ENCODE peak calls at places on chromosomes 2 and 18, in nine cellular contexts. B is B cell, O is neural crest cell, Z is neural progenitor cell, S is progenitor cell of endocrine pancreas, D is fibroblast of the aortic adventitia, M is colonic mucosa, C is cardiac fibroblast, G is upper lobe of right lung. K is an unnamed sample.
A peak's percentile ranks its signal among the peaks of the same experiment; 100 is the strongest.

GRCh38 chr2:172672999-172673726 is 62.5 kb upstream of the RAPGEF4 start:
- DNase-seq in B (no peak), O (no peak), Z (no peak), S (no peak), D (no peak), M (peak; percentile 75), C (peak; percentile 52), G (no peak), K (peak; percentile 56)

GRCh38 chr2:239157269-239157668 is 243.6 kb downstream of the HDAC4 start:
- DNase-seq in B (no peak), O (no peak), Z (no peak), S (no peak), D (no peak), M (peak; percentile 44), C (no peak), G (peak; percentile 62), K (no peak)

GRCh38 chr2:55158111-55158814 is 73.8 kb downstream of the CLHC1 start:
- DNase-seq in B (no peak), O (no peak), Z (no peak), S (no peak), D (no peak), M (no peak), C (no peak), G (no peak), K (no peak)

GRCh38 chr18:61277808-61278207 is 55.4 kb upstream of the CDH20 start:
- DNase-seq in B (no peak), O (no peak), Z (no peak), S (no peak), D (no peak), M (no peak), C (no peak), G (no peak), K (no peak)

GRCh38 chr2:230790981-230791380 is 73.8 kb upstream of the ITM2C start:
- DNase-seq in B (no peak), O (no peak), Z (no peak), S (no peak), D (peak; percentile 19), M (no peak), C (no peak), G (no peak), K (no peak)

GRCh38 chr2:176985871-176986270 is 226.7 kb upstream of the HNRNPA3 start:
- DNase-seq in B (no peak), O (no peak), Z (no peak), S (no peak), D (no peak), M (no peak), C (no peak), G (no peak), K (no peak)

GRCh38 chr2:74250189-74250631 is 51.8 kb downstream of the MTHFD2 start:
- DNase-seq in B (peak; percentile 77), O (peak; percentile 43), Z (peak; percentile 71), S (peak; percentile 23), D (peak; percentile 57), M (peak; percentile 41), C (peak; percentile 60), G (peak; percentile 71), K (no peak)

GRCh38 chr2:127196998-127197397 is 23.1 kb downstream of the CYP27C1 start:
- DNase-seq in B (no peak), O (no peak), Z (peak; percentile 45), S (no peak), D (no peak), M (no peak), C (peak; percentile 18), G (no peak), K (no peak)

GRCh38 chr2:54572262-54572635 is 116.1 kb downstream of the SPTBN1 start:
- DNase-seq in B (no peak), O (no peak), Z (no peak), S (no peak), D (peak; percentile 97), M (peak; percentile 57), C (peak; percentile 97), G (no peak), K (peak; percentile 58)

GRCh38 chr18:10367846-10368245 is 86.6 kb upstream of the APCDD1 start:
- DNase-seq in B (no peak), O (no peak), Z (no peak), S (no peak), D (no peak), M (no peak), C (no peak), G (no peak), K (no peak)

GRCh38 chr2:230343747-230344146 is 16.8 kb downstream of the SP140L start:
- DNase-seq in B (no peak), O (no peak), Z (no peak), S (no peak), D (no peak), M (no peak), C (peak; percentile 22), G (no peak), K (peak; percentile 56)

GRCh38 chr2:6826081-6826913 is 39.4 kb downstream of the CMPK2 start:
- DNase-seq in B (peak; percentile 22), O (no peak), Z (peak; percentile 41), S (no peak), D (peak; percentile 68), M (peak; percentile 55), C (peak; percentile 91), G (no peak), K (peak; percentile 18)

GRCh38 chr2:130795431-130795830 is 40.1 kb downstream of the AMER3 start:
- DNase-seq in B (no peak), O (no peak), Z (no peak), S (no peak), D (no peak), M (no peak), C (no peak), G (no peak), K (no peak)

GRCh38 chr2:9975805-9976447 is 24.4 kb downstream of the GRHL1 start:
- DNase-seq in B (no peak), O (no peak), Z (no peak), S (no peak), D (peak; percentile 98), M (peak; percentile 28), C (peak; percentile 99), G (no peak), K (peak; percentile 95)

GRCh38 chr2:56348382-56348781 is 164.6 kb downstream of the CCDC85A start:
- DNase-seq in B (no peak), O (no peak), Z (no peak), S (no peak), D (no peak), M (no peak), C (no peak), G (no peak), K (no peak)

GRCh38 chr2:218290316-218291261 is 1.7 kb downstream of the TMBIM1 start:
- DNase-seq in B (peak; percentile 93), O (no peak), Z (no peak), S (no peak), D (no peak), M (no peak), C (no peak), G (no peak), K (no peak)

GRCh38 chr2:46610014-46610413 is 130.6 kb downstream of the TMEM247 start:
- DNase-seq in B (no peak), O (no peak), Z (no peak), S (no peak), D (no peak), M (no peak), C (no peak), G (no peak), K (no peak)
- TF ChIP-seq CTCF in B (no peak), O (no peak), Z (no peak), S (no peak), D (no peak), M (no peak), C (no peak), G (no peak), K (no peak)

GRCh38 chr2:207141381-207141780 is 24.4 kb downstream of the KLF7 start:
- DNase-seq in B (peak; percentile 51), O (no peak), Z (no peak), S (no peak), D (no peak), M (no peak), C (no peak), G (no peak), K (no peak)

GRCh38 chr2:207144191-207144795 is 21.5 kb downstream of the KLF7 start:
- DNase-seq in B (peak; percentile 22), O (no peak), Z (no peak), S (no peak), D (no peak), M (no peak), C (no peak), G (no peak), K (no peak)

GRCh38 chr2:207143131-207143473 is 22.6 kb downstream of the KLF7 start:
- DNase-seq in B (no peak), O (no peak), Z (no peak), S (no peak), D (no peak), M (no peak), C (no peak), G (no peak), K (no peak)

GRCh38 chr2:207143474-207144190 is 22.1 kb downstream of the KLF7 start:
- DNase-seq in B (peak; percentile 71), O (peak; percentile 47), Z (peak; percentile 47), S (no peak), D (peak; percentile 91), M (peak; percentile 52), C (peak; percentile 86), G (peak; percentile 79), K (peak; percentile 34)

DNA sequence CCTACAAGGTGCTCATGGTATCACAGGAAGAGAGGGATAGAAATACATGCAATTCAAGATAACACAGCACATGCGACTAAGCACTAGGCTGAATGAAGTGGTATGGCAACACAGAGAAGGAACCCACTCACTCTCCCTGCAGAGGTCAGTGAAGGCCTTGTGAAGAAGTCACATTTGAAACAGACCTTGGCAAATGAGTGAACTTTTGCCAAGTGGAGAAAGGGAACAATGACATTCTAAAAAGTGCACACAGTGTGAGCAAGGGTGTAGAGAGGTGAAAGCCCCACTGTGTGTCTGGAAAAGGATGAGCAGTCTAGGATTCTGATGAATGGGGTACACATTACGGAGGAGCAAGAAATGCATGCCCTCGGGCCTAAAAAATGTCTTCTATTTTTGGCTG is 23.3 kb downstream of the KLF7 start:
- DNase-seq in B (peak; percentile 54), O (no peak), Z (no peak), S (no peak), D (peak; percentile 36), M (no peak), C (no peak), G (no peak), K (no peak)
- TF ChIP-seq CTCF in B (peak; percentile 23), O (peak; percentile 25), Z (no peak), S (no peak), D (no peak), M (no peak), C (no peak), G (no peak), K (peak; percentile 29)

GRCh38 chr18:58452392-58453166 is 176.3 kb downstream of the ALPK2 start:
- DNase-seq in B (no peak), O (no peak), Z (no peak), S (no peak), D (no peak), M (no peak), C (no peak), G (no peak), K (no peak)
- TF ChIP-seq CTCF in B (no peak), O (no peak), Z (no peak), S (no peak), D (no peak), M (no peak), C (no peak), G (no peak), K (no peak)

DNA sequence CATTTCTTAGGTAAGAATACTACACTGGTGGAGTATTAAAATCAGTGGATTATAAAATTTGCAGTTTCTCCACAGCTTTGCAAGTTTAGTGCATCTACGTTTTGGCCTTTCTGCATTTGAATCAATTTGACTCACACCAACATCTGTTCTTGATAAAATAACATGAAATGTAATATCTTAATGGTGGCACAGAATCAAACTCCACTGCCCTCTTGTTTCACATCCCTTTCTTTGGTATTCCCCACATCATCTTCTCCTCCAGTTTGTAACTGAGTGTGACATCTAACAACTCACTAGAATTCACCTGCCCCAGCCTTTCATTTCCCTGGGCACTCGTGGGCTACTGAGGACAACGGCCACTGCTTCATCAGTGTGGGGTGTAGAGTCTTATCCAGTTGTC is 95.3 kb downstream of the SP3 start:
- DNase-seq in B (peak; percentile 23), O (no peak), Z (no peak), S (no peak), D (peak; percentile 48), M (no peak), C (no peak), G (no peak), K (no peak)
- TF ChIP-seq CTCF in B (no peak), O (no peak), Z (no peak), S (no peak), D (no peak), M (no peak), C (no peak), G (no peak), K (no peak)

K was measured in HFFc6.